ENCODE peak calls at places on chromosomes 6 and 20, in five cellular contexts. E, W, M, P and V are unnamed samples.

GRCh38 chr6:47278545-47278944 is 31.2 kb downstream of the TNFRSF21 start:
- DNase-seq in E (no peak), W (no peak), M (peak), P (peak), V (peak)

GRCh38 chr6:163728442-163729126 is 314.1 kb downstream of the QKI start:
- DNase-seq in E (peak), W (no peak), M (no peak), P (no peak), V (no peak)

GRCh38 chr6:135182993-135183531 is 2.0 kb downstream of the MYB start:
- DNase-seq in E (peak), W (no peak), M (no peak), P (no peak), V (no peak)

GRCh38 chr20:8842525-8842924 is 226.4 kb upstream of the PLCB4 start:
- DNase-seq in E (no peak), W (no peak), M (no peak), P (no peak), V (no peak)

GRCh38 chr20:46985671-46986070 is 91.0 kb downstream of the EYA2 start:
- DNase-seq in E (no peak), W (no peak), M (no peak), P (peak), V (no peak)

GRCh38 chr20:4471221-4471620 is 250.5 kb upstream of the PRND start:
- DNase-seq in E (no peak), W (no peak), M (peak), P (peak), V (no peak)

GRCh38 chr6:112243861-112244415 is 10.4 kb downstream of the LAMA4 start:
- DNase-seq in E (no peak), W (no peak), M (no peak), P (no peak), V (no peak)

GRCh38 chr20:34703573-34704176 is 469 bp upstream of the TP53INP2 start:
- DNase-seq in E (no peak), W (peak), M (peak), P (peak), V (peak)

GRCh38 chr6:84018453-84019061 is 15.0 kb upstream of the MRAP2 start:
- DNase-seq in E (no peak), W (no peak), M (no peak), P (no peak), V (no peak)

GRCh38 chr6:124800222-124800621 is 162.0 kb upstream of the RNF217 start:
- DNase-seq in E (no peak), W (no peak), M (no peak), P (no peak), V (no peak)

GRCh38 chr6:131627724-131628682 is at the start of gene MED23:
- DNase-seq in E (peak), W (peak), M (peak), P (peak), V (peak)

GRCh38 chr6:17086469-17086868 is 15.4 kb upstream of the STMND1 start:
- DNase-seq in E (no peak), W (peak), M (peak), P (peak), V (peak)

GRCh38 chr6:149166324-149166723 is 151.2 kb upstream of the TAB2 start:
- DNase-seq in E (no peak), W (no peak), M (no peak), P (no peak), V (no peak)

GRCh38 chr6:151900897-151901485 is 93.5 kb downstream of the ESR1 start:
- DNase-seq in E (no peak), W (no peak), M (no peak), P (no peak), V (no peak)

GRCh38 chr6:116251568-116252384 is 2.1 kb downstream of the TSPYL4 start:
- DNase-seq in E (no peak), W (peak), M (peak), P (peak), V (peak)

GRCh38 chr6:99353126-99353525 is 3.7 kb upstream of the FAXC start:
- DNase-seq in E (no peak), W (peak), M (no peak), P (no peak), V (no peak)

GRCh38 chr6:45504947-45505346 is 127.2 kb upstream of the SUPT3H start:
- DNase-seq in E (no peak), W (peak), M (peak), P (peak), V (peak)

GRCh38 chr6:170156448-170157375 is 134.2 kb downstream of the DLL1 start:
- DNase-seq in E (peak), W (no peak), M (no peak), P (no peak), V (no peak)

DNA sequence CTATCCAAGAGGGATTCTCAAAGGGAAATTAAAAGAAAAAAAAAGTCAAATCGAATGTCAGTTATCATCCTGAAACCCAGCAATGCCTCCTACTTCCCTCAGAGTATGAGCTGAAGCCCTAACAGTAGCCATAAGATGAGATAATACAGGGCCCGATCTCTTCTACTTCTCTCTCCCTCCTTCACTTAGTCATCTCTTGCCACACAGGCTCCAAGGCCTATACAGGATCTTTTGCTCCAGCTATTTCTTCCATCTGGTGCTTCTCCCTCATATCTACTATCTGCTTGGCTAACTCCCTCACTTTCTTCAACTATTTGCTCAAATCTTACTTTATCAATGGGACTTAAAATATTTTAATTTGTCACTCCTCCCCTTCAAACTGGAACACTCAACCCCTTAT is 215.3 kb downstream of the RNGTT start:
- DNase-seq in E (no peak), W (no peak), M (peak), P (peak), V (no peak)
- H3K4me3 ChIP-seq in E (no peak), W (no peak), M (no peak), P (no peak), V (no peak)

DNA sequence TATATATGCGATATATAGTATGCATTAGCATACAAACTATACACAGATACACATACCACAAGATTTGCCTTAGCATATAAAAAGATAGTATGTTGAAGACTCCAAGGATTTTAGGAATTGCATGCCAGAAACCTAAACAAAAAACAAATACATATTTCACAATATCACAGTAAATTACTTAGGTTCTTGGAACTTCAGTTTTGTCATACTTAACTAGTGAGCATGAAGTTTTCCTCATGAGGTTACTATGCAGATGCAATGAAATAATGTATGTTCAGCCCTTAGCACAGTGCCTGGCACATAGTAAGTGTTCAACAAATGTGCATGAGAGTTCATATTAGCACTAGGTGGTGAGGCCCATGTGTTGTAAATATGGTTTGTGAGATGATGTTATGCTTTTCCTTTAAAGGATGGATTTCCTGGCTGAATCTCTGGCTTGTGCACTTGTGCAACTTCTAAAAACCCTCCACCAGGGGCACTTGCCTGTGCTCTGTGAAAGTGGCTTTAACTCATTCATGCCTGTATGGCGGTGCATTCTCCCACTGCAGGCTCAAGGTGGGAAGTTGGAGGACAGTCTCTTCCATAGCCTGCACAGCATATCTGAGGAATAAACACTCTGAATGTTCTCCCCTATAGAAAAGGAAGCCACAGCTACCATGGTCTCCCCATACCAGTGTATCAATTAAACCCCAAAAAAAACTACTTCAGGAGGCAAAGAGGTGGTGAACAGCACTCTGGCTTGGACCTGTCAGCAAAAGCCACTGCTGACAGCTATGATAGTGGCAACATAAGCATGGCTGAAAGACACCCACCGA is 624.1 kb upstream of the CDH4 start:
- DNase-seq in E (no peak), W (no peak), M (no peak), P (no peak), V (no peak)
- TF ChIP-seq CTCF in E (no peak), W (no peak), M (no peak), P (no peak), V (no peak)

GRCh38 chr20:17859616-17860232 is 108.9 kb downstream of the SNX5 start:
- DNase-seq in E (peak), W (no peak), M (no peak), P (no peak), V (no peak)
- H3K4me3 ChIP-seq in E (no peak), W (no peak), M (no peak), P (no peak), V (no peak)

GRCh38 chr20:63641792-63642517 is 11.3 kb downstream of the STMN3 start:
- DNase-seq in E (peak), W (peak), M (peak), P (peak), V (peak)
- TF ChIP-seq CTCF in E (peak), W (peak), M (no peak), P (peak), V (peak)

GRCh38 chr6:22251331-22251730 is 45.5 kb downstream of the PRL start:
- DNase-seq in E (no peak), W (no peak), M (peak), P (peak), V (peak)

GRCh38 chr6:22248513-22249308 is 48.1 kb downstream of the PRL start:
- DNase-seq in E (no peak), W (peak), M (peak), P (no peak), V (peak)

GRCh38 chr6:22250486-22250885 is 46.4 kb downstream of the PRL start:
- DNase-seq in E (no peak), W (no peak), M (no peak), P (no peak), V (peak)

GRCh38 chr6:22249646-22250045 is 47.2 kb downstream of the PRL start:
- DNase-seq in E (no peak), W (no peak), M (peak), P (no peak), V (no peak)

GRCh38 chr6:22247916-22248482 is 48.8 kb downstream of the PRL start:
- DNase-seq in E (no peak), W (no peak), M (peak), P (no peak), V (no peak)
- H3K4me3 ChIP-seq in E (no peak), W (no peak), M (no peak), P (no peak), V (no peak)

DNA sequence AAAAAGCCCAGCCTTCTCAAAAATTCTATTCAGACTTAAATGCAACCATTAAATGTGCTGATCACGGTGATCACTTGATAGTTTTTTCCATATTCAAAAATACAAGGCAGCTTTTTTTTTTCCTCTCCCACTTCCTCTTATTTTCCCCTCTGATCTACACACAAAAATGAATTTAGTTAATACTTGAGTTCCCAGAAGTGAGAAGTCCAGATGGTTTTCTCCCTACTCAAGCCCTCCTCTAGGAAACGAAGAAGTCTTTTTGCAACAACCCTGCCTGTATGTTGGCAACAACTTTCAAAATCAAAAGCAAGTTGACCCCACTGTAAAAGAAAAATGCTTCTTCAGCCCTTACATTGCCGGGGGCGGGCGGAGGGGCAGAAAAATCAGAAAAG is 24.3 kb downstream of the ARHGAP18 start:
- DNase-seq in E (no peak), W (no peak), M (no peak), P (no peak), V (no peak)
- TF ChIP-seq CTCF in E (no peak), W (no peak), M (no peak), P (no peak), V (no peak)

GRCh38 chr20:6007529-6008103 is 46.2 kb downstream of the LRRN4 start:
- DNase-seq in E (no peak), W (no peak), M (no peak), P (no peak), V (no peak)

GRCh38 chr20:6012166-6012565 is 41.7 kb downstream of the LRRN4 start:
- DNase-seq in E (no peak), W (no peak), M (no peak), P (no peak), V (no peak)

GRCh38 chr20:6006603-6006949 is 47.3 kb downstream of the LRRN4 start:
- DNase-seq in E (no peak), W (no peak), M (no peak), P (no peak), V (no peak)

GRCh38 chr20:6007094-6007528 is 46.7 kb downstream of the LRRN4 start:
- DNase-seq in E (no peak), W (peak), M (no peak), P (no peak), V (no peak)

DNA sequence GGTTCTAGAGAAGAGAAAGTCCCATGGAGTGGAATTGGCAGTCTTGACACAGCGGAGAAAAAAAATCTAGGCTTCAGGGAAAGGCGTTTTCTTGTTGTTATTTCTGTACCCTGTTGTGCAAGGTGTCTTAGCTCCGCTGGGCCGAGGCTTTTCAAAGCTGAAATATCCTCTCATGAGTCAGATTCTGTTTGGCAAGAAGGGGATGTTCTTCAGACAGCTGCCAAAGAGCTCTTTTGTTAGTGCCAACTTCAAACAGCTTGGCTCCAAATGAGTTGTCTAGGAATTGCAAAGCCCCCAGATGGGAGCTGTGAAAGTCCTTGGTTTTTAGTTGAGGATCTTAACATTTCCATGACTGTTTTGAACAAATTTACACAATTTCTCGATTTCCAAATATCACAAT is 45.6 kb downstream of the LRRN4 start:
- DNase-seq in E (no peak), W (peak), M (peak), P (peak), V (peak)
- H3K4me3 ChIP-seq in E (no peak), W (peak), M (peak), P (peak), V (peak)

GRCh38 chr6:113488812-113489685 is 368.1 kb upstream of the MARCKS start:
- DNase-seq in E (no peak), W (no peak), M (no peak), P (peak), V (no peak)

GRCh38 chr6:113489946-113490345 is 367.2 kb upstream of the MARCKS start:
- DNase-seq in E (no peak), W (no peak), M (no peak), P (peak), V (no peak)

GRCh38 chr6:113486172-113486571 is 371.0 kb upstream of the MARCKS start:
- DNase-seq in E (no peak), W (no peak), M (no peak), P (no peak), V (no peak)

GRCh38 chr6:113490356-113490755 is 366.8 kb upstream of the MARCKS start:
- DNase-seq in E (no peak), W (no peak), M (no peak), P (no peak), V (no peak)

GRCh38 chr6:113488061-113488460 is 369.1 kb upstream of the MARCKS start:
- DNase-seq in E (no peak), W (no peak), M (peak), P (no peak), V (no peak)
- TF ChIP-seq CTCF in E (no peak), W (no peak), M (peak), P (no peak), V (no peak)

GRCh38 chr20:50790651-50791277 is 4.1 kb upstream of the BCAS4 start:
- DNase-seq in E (peak), W (peak), M (peak), P (peak), V (peak)
- H3K4me3 ChIP-seq in E (no peak), W (peak), M (no peak), P (no peak), V (no peak)

GRCh38 chr6:21024621-21025020 is 490.4 kb downstream of the CDKAL1 start:
- DNase-seq in E (no peak), W (no peak), M (no peak), P (no peak), V (no peak)

GRCh38 chr6:21022343-21023107 is 488.3 kb downstream of the CDKAL1 start:
- DNase-seq in E (no peak), W (peak), M (peak), P (no peak), V (peak)

GRCh38 chr6:21023210-21023609 is 489.0 kb downstream of the CDKAL1 start:
- DNase-seq in E (no peak), W (no peak), M (no peak), P (no peak), V (no peak)

DNA sequence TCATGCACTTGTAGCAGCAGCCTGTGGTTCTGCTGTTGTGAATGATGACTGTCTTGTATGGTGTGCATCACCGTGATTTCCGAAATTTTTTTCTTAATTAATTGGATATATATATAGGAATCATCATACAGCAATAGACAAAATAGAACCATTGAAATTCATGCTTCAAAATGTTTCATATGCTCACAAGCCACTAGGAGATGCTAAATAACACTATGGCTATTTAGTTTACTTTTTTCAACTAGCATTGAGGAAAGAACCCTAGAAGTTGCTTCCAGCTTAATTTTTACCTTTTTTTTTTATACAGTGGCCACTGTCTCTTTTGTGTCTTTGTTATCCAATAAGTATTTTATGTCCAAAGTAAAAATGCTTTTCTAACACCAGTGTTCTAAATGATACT is 485.4 kb downstream of the CDKAL1 start:
- DNase-seq in E (no peak), W (no peak), M (no peak), P (no peak), V (peak)
- TF ChIP-seq CTCF in E (no peak), W (peak), M (peak), P (peak), V (peak)